ENCODE peak calls at places on chromosomes 13 and 19, in six cellular contexts. One of them, this sample, is unnamed.

GRCh38 chr13:36163809-36164308 is 32.7 kb upstream of the DCLK1 start:
- DNase-seq in PC-3: peak
- DNase-seq in H54: no peak
- DNase-seq in posterior cingulate gyrus: peak
- DNase-seq in ovary: peak
- DNase-seq in CD4-positive, alpha-beta memory T cell: no peak
- DNase-seq in this sample: peak

GRCh38 chr19:7262470-7262869 is 31.7 kb downstream of the INSR start:
- DNase-seq in PC-3: no peak
- DNase-seq in posterior cingulate gyrus: peak
- DNase-seq in CD4-positive, alpha-beta memory T cell: no peak
- DNase-seq in ovary: no peak
- DNase-seq in H54: no peak
- DNase-seq in this sample: no peak

GRCh38 chr19:3336680-3337523 is 29.5 kb upstream of the NFIC start:
- DNase-seq in posterior cingulate gyrus: peak
- DNase-seq in PC-3: no peak
- DNase-seq in ovary: peak
- DNase-seq in CD4-positive, alpha-beta memory T cell: no peak
- DNase-seq in H54: no peak
- DNase-seq in this sample: peak

GRCh38 chr13:33578786-33579185 is 239.2 kb upstream of the RFC3 start:
- DNase-seq in H54: no peak
- DNase-seq in ovary: no peak
- DNase-seq in CD4-positive, alpha-beta memory T cell: no peak
- DNase-seq in PC-3: no peak
- DNase-seq in posterior cingulate gyrus: no peak
- DNase-seq in this sample: no peak

GRCh38 chr19:46179076-46179740 is 31.2 kb downstream of the IGFL2 start:
- DNase-seq in H54: no peak
- DNase-seq in CD4-positive, alpha-beta memory T cell: no peak
- DNase-seq in posterior cingulate gyrus: no peak
- DNase-seq in ovary: no peak
- DNase-seq in PC-3: no peak
- DNase-seq in this sample: no peak

GRCh38 chr13:112638157-112638750 is 50.3 kb upstream of the TUBGCP3 start:
- DNase-seq in posterior cingulate gyrus: no peak
- DNase-seq in ovary: no peak
- DNase-seq in CD4-positive, alpha-beta memory T cell: no peak
- DNase-seq in H54: no peak
- DNase-seq in PC-3: peak
- DNase-seq in this sample: no peak

GRCh38 chr19:18594096-18594823 is 5.7 kb downstream of the REX1BD start:
- DNase-seq in PC-3: peak
- DNase-seq in ovary: peak
- DNase-seq in posterior cingulate gyrus: peak
- DNase-seq in H54: no peak
- DNase-seq in CD4-positive, alpha-beta memory T cell: peak
- DNase-seq in this sample: peak

GRCh38 chr13:21015284-21015683 is 46.1 kb downstream of the LATS2 start:
- DNase-seq in PC-3: peak
- DNase-seq in posterior cingulate gyrus: no peak
- DNase-seq in CD4-positive, alpha-beta memory T cell: no peak
- DNase-seq in ovary: peak
- DNase-seq in H54: no peak
- DNase-seq in this sample: no peak

GRCh38 chr13:64314286-64314685 is 2898.6 kb upstream of the PCDH20 start:
- DNase-seq in CD4-positive, alpha-beta memory T cell: no peak
- DNase-seq in PC-3: peak
- DNase-seq in ovary: no peak
- DNase-seq in H54: no peak
- DNase-seq in posterior cingulate gyrus: no peak
- DNase-seq in this sample: no peak

GRCh38 chr19:3493651-3494050 is 6.8 kb downstream of the DOHH start:
- DNase-seq in CD4-positive, alpha-beta memory T cell: no peak
- DNase-seq in posterior cingulate gyrus: no peak
- DNase-seq in PC-3: no peak
- DNase-seq in ovary: no peak
- DNase-seq in H54: no peak
- DNase-seq in this sample: no peak

GRCh38 chr13:106701810-106702341 is 133.9 kb upstream of the ARGLU1 start:
- DNase-seq in CD4-positive, alpha-beta memory T cell: no peak
- DNase-seq in PC-3: no peak
- DNase-seq in H54: no peak
- DNase-seq in ovary: no peak
- DNase-seq in posterior cingulate gyrus: no peak
- DNase-seq in this sample: no peak

GRCh38 chr13:42597505-42597904 is 23.6 kb downstream of the TNFSF11 start:
- DNase-seq in PC-3: no peak
- DNase-seq in posterior cingulate gyrus: no peak
- DNase-seq in ovary: no peak
- DNase-seq in H54: no peak
- DNase-seq in CD4-positive, alpha-beta memory T cell: no peak
- DNase-seq in this sample: no peak

This sample was measured in SJSA1.